ENCODE peak calls at places on chromosome 13, in five cellular contexts. W is cardiac muscle cell; E is breast epithelium; X is naive thymus-derived CD4-positive, alpha-beta T cell; D is HCT116. R is an unnamed sample.
A peak's percentile ranks its signal among the peaks of the same experiment; 100 is the strongest.

GRCh38 chr13:44758595-44759221 is 182.6 kb upstream of the TSC22D1 start:
- DNase-seq in W (no peak), E (no peak), X (no peak), D (no peak), R (no peak)

GRCh38 chr13:94444826-94445225 is 34.7 kb downstream of the DCT start:
- DNase-seq in W (no peak), E (no peak), X (no peak), D (no peak), R (no peak)

GRCh38 chr13:37503287-37503686 is 95.3 kb downstream of the POSTN start:
- DNase-seq in W (no peak), E (no peak), X (no peak), D (no peak), R (no peak)

GRCh38 chr13:23608704-23609413 is 38.6 kb downstream of the TNFRSF19 start:
- DNase-seq in W (no peak), E (no peak), X (no peak), D (no peak), R (peak; percentile 42)

GRCh38 chr13:26628706-26629105 is 71.2 kb downstream of the WASF3 start:
- DNase-seq in W (peak; percentile 23), E (no peak), X (no peak), D (no peak), R (no peak)

GRCh38 chr13:59374720-59375119 is 789.0 kb downstream of the DIAPH3 start:
- DNase-seq in W (peak; percentile 32), E (no peak), X (no peak), D (no peak), R (no peak)

GRCh38 chr13:97715763-97716162 is 237.7 kb upstream of the IPO5 start:
- DNase-seq in W (no peak), E (no peak), X (no peak), D (no peak), R (no peak)

GRCh38 chr13:43516401-43516826 is 270.4 kb downstream of the ENOX1 start:
- DNase-seq in W (peak; percentile 12), E (no peak), X (no peak), D (no peak), R (no peak)

GRCh38 chr13:110912651-110913051 is 2.2 kb downstream of the ANKRD10 start:
- DNase-seq in W (peak; percentile 39), E (no peak), X (no peak), D (no peak), R (no peak)

GRCh38 chr13:75934889-75935288 is 298.8 kb downstream of the LMO7 start:
- DNase-seq in W (no peak), E (no peak), X (no peak), D (no peak), R (no peak)

GRCh38 chr13:51619614-51620013 is 35.4 kb downstream of the WDFY2 start:
- DNase-seq in W (no peak), E (no peak), X (no peak), D (no peak), R (no peak)

GRCh38 chr13:46622013-46622917 is 69.3 kb downstream of the LRCH1 start:
- DNase-seq in W (no peak), E (no peak), X (no peak), D (no peak), R (no peak)

GRCh38 chr13:20782116-20782708 is 8.5 kb upstream of the EEF1AKMT1 start:
- DNase-seq in W (no peak), E (no peak), X (no peak), D (no peak), R (no peak)

GRCh38 chr13:42420304-42420703 is 148.4 kb downstream of the AKAP11 start:
- DNase-seq in W (no peak), E (no peak), X (no peak), D (no peak), R (no peak)

DNA sequence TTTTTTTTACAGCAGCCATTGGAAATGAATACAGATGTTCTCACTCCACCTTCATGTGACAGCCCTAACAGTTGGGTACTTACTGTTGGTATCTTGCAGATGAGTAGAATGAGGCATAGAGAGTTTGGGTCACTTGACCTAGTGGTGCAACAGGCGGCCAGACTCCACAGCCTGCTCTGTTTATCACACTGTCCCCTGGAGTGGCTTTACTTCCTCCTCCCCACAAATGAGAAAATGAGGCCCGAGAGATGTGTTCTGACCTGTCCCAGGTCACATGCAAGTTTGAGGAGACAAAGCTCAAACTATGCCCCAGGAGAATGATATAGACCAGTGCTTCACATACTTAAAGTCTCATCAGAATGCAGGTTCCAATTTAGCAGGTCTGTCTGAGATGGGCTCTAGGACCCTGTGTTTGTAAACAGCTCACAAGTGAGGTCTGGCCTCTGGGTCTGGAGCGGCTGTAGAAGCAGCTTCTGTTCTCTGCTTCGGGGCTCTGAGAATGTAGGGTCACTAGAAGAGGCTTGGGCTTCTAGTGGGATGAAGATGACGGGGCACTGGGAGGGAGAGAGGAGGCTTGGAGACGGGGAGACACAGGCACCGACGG is 37.4 kb upstream of the RCBTB2 start:
- DNase-seq in W (no peak), E (no peak), X (no peak), D (no peak), R (no peak)
- H3K4me1 ChIP-seq in W (peaks cover 3% of the 10 kb centered on the region), E (peaks cover 2% of the 10 kb centered on the region), X (no peaks in the 10 kb centered on the region), D (no peaks in the 10 kb centered on the region), R (peaks cover 41% of the 10 kb centered on the region)

DNA sequence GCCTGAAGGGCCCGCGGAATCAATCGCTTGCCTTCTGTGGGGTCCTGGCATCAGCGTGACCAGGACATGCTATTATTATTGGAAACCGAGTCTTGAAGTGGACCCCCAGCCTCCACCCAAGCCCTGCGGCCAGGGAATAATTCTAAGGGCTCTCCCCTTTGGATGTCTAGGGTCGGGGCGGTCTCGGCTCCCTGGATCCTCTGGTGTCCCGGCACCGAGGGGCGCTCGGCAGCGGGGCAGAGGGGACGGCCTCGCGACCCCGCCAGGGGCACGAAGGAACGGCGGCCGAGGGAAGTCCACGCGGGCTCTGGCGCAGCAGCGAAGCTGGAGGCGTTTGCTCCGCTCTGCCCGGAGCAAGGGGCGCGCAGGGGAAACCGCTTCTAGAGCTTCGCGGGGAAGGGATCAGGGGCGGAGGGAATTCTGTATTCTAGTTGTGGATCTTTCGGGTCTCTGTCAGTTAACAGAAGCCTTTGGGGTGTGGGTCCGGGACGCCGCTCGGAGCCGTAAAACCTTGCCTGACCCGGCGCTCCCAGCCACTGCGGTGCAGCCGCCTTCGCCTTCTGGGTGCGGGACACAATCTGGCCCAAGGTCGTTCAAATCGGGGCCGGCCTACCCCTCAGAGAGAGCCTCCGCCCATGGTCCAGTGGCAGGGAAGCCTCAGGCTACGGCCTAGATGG is 118.2 kb downstream of the KCNRG start:
- DNase-seq in W (no peak), E (no peak), X (no peak), D (no peak), R (no peak)
- H3K27me3 ChIP-seq in W (peaks cover 93% of the 10 kb centered on the region), E (peaks cover 48% of the 10 kb centered on the region), X (peaks cover 30% of the 10 kb centered on the region), D (peaks cover 3% of the 10 kb centered on the region), R (no peaks in the 10 kb centered on the region)

GRCh38 chr13:35850569-35850968 is 280.6 kb downstream of the DCLK1 start:
- DNase-seq in W (no peak), E (no peak), X (no peak), D (no peak), R (no peak)

GRCh38 chr13:35848316-35848715 is 282.9 kb downstream of the DCLK1 start:
- DNase-seq in W (no peak), E (no peak), X (no peak), D (no peak), R (no peak)

GRCh38 chr13:35848868-35849644 is 282.1 kb downstream of the DCLK1 start:
- DNase-seq in W (no peak), E (no peak), X (no peak), D (no peak), R (no peak)

GRCh38 chr13:35854286-35854685 is 276.9 kb downstream of the DCLK1 start:
- DNase-seq in W (no peak), E (no peak), X (no peak), D (no peak), R (no peak)

GRCh38 chr13:35851238-35851814 is 279.9 kb downstream of the DCLK1 start:
- DNase-seq in W (no peak), E (no peak), X (no peak), D (no peak), R (no peak)
- H3K4me3 ChIP-seq in W (no peak overlapping the region), E (no peak overlapping the region), X (no peak overlapping the region), D (no peak overlapping the region), R (no peak overlapping the region)

GRCh38 chr13:87536899-87537298 is 134.3 kb upstream of the SLITRK5 start:
- DNase-seq in W (no peak), E (no peak), X (no peak), D (no peak), R (no peak)
- H3K4me1 ChIP-seq in W (no peaks in the 10 kb centered on the region), E (no peaks in the 10 kb centered on the region), X (no peaks in the 10 kb centered on the region), D (no peaks in the 10 kb centered on the region), R (peaks cover 6% of the 10 kb centered on the region)

GRCh38 chr13:113763961-113764792 is 5.2 kb downstream of the TMEM255B start:
- DNase-seq in W (no peak), E (no peak), X (no peak), D (no peak), R (no peak)
- H3K27me3 ChIP-seq in W (peaks cover 50% of the 10 kb centered on the region), E (peaks cover 14% of the 10 kb centered on the region), X (peaks cover 4% of the 10 kb centered on the region), D (no peaks in the 10 kb centered on the region), R (no peaks in the 10 kb centered on the region)

DNA sequence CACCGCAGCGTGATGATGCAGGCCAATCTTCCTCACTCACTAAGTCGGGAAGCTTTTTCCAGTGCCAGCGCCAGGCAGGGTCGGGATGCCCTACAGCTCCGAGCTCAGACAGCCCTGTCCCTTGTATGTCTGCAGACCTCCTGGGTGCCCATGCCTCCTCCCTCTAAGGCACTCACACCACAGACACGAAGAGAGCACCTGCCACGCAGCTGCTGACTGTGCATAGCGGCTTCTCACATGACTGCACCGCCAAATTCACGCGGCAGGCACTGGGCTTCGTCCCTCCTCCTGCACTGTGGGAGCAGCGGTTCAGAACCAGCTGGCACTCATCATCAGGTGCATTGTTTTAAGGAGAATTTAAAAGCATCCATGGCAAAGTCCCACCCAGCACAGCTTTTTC is 88.1 kb downstream of the SLC7A1 start:
- DNase-seq in W (no peak), E (no peak), X (no peak), D (no peak), R (no peak)
- H3K4me3 ChIP-seq in W (no peak overlapping the region), E (no peak overlapping the region), X (no peak overlapping the region), D (no peak overlapping the region), R (no peak overlapping the region)

DNA sequence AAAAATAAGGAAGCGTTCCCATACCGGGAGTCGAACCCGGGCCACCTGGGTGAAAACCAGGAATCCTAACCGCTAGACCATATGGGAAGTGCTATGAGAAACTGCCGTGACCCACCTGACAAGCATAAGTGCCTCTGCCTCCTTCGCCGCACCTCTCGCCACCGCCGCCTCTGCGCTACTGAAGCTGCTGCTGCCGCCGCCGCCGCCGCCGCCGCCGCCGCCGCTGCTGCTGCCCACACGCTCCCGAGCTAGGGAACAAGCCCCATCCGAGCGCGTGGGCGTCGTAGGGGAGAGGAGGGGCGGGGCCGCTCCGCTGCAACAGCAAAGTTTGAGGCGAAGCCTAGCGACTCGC is 610 bp upstream of the WBP4 start:
- DNase-seq in W (peak; percentile 90), E (peak; percentile 76), X (peak; percentile 89), D (peak; percentile 47), R (peak; percentile 80)
- H3K4me1 ChIP-seq in W (peaks cover 16% of the 10 kb centered on the region), E (no peaks in the 10 kb centered on the region), X (peaks cover 5% of the 10 kb centered on the region), D (peaks cover 62% of the 10 kb centered on the region), R (peaks cover 52% of the 10 kb centered on the region)

GRCh38 chr13:101917475-101917810 is 465.0 kb downstream of the ITGBL1 start:
- DNase-seq in W (no peak), E (no peak), X (no peak), D (no peak), R (peak; percentile 45)

GRCh38 chr13:101916758-101917474 is 464.4 kb downstream of the ITGBL1 start:
- DNase-seq in W (peak; percentile 16), E (no peak), X (no peak), D (no peak), R (no peak)

GRCh38 chr13:101916108-101916757 is 463.8 kb downstream of the ITGBL1 start:
- DNase-seq in W (peak; percentile 63), E (no peak), X (no peak), D (no peak), R (peak; percentile 64)

GRCh38 chr13:101915333-101915732 is 462.9 kb downstream of the ITGBL1 start:
- DNase-seq in W (no peak), E (no peak), X (no peak), D (no peak), R (no peak)

GRCh38 chr13:101915755-101916107 is 463.3 kb downstream of the ITGBL1 start:
- DNase-seq in W (no peak), E (no peak), X (no peak), D (no peak), R (no peak)
- H3K27me3 ChIP-seq in W (peaks cover 97% of the 10 kb centered on the region), E (peaks cover 60% of the 10 kb centered on the region), X (no peaks in the 10 kb centered on the region), D (no peaks in the 10 kb centered on the region), R (no peaks in the 10 kb centered on the region)

R was measured in upper lobe of left lung.